ENCODE peak calls at places on chromosomes 12 and 14, in six cellular contexts. E is A549, D is AG04450, H is lower lobe of right lung, A is vagina, W is tibial nerve. Z is an unnamed sample.

GRCh38 chr12:71942259-71942658 is 3.6 kb downstream of the TPH2 start:
- DNase-seq in E (no peak), D (no peak), H (no peak), A (no peak), W (no peak), Z (no peak)

GRCh38 chr12:49562831-49563230 is 5.1 kb downstream of the MCRS1 start:
- DNase-seq in E (no peak), D (no peak), H (no peak), A (no peak), W (no peak), Z (no peak)

GRCh38 chr14:68695326-68695768 is 97.5 kb downstream of the ZFP36L1 start:
- DNase-seq in E (peak; percentile 92), D (peak; percentile 98), H (no peak), A (peak; percentile 96), W (peak; percentile 48), Z (no peak)

GRCh38 chr12:128908254-128908653 is 55.0 kb downstream of the GLT1D1 start:
- DNase-seq in E (no peak), D (no peak), H (no peak), A (no peak), W (no peak), Z (no peak)

GRCh38 chr14:104303705-104304425 is 165.5 kb downstream of the KIF26A start:
- DNase-seq in E (no peak), D (no peak), H (peak; percentile 34), A (no peak), W (no peak), Z (no peak)

GRCh38 chr12:27382126-27382795 is 49.6 kb downstream of the BMAL2 start:
- DNase-seq in E (no peak), D (no peak), H (no peak), A (no peak), W (no peak), Z (no peak)

GRCh38 chr14:106417224-106418049 is 891.1 kb downstream of the TMEM121 start:
- DNase-seq in E (peak; percentile 78), D (no peak), H (peak; percentile 83), A (no peak), W (peak; percentile 11), Z (no peak)

GRCh38 chr14:82710257-82710841 is 1176.7 kb upstream of the SEL1L start:
- DNase-seq in E (peak; percentile 58), D (peak; percentile 11), H (peak; percentile 50), A (no peak), W (peak; percentile 27), Z (peak; percentile 74)

GRCh38 chr12:42130670-42131402 is 13.8 kb downstream of the GXYLT1 start:
- DNase-seq in E (no peak), D (no peak), H (no peak), A (no peak), W (no peak), Z (no peak)

GRCh38 chr12:6376079-6376941 is 947 bp upstream of the SCNN1A start:
- DNase-seq in E (peak; percentile 78), D (no peak), H (peak; percentile 90), A (peak; percentile 89), W (no peak), Z (no peak)

GRCh38 chr12:27351476-27351875 is 18.8 kb downstream of the BMAL2 start:
- DNase-seq in E (no peak), D (no peak), H (no peak), A (no peak), W (no peak), Z (no peak)

GRCh38 chr12:25825494-25825893 is 133.0 kb upstream of the RASSF8 start:
- DNase-seq in E (no peak), D (no peak), H (no peak), A (no peak), W (peak; percentile 17), Z (no peak)
- TF ChIP-seq CTCF in E (no peak), D (peak; percentile 4), H (no peak), A (no peak), W (no peak), Z (no peak)

DNA sequence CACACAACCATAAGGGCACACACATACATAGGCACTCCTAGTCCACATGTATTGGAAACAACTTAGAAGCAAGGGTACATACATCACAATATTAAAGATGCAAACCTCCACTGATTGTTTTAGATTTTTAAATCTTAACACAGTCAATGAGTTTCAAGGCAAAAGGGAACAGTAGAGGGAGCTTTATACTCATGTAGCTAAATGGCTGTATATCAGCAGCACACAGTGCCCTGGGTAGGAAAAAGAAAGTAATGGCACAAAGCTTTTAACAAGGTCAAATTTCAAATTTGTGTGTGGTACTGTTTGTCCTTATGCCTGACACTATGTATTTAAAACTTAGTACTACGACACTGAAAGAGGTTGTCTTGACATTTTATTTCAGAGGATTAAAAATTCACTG is 262.0 kb downstream of the MED13L start:
- DNase-seq in E (peak; percentile 52), D (no peak), H (no peak), A (no peak), W (no peak), Z (no peak)
- TF ChIP-seq CTCF in E (peak; percentile 79), D (peak; percentile 76), H (peak; percentile 51), A (peak; percentile 34), W (peak; percentile 46), Z (peak; percentile 64)

GRCh38 chr12:116276433-116277216 is 868 bp downstream of the MED13L start:
- DNase-seq in E (peak; percentile 72), D (no peak), H (peak; percentile 86), A (no peak), W (peak; percentile 72), Z (peak; percentile 81)
- TF ChIP-seq CTCF in E (no peak), D (peak; percentile 29), H (no peak), A (no peak), W (no peak), Z (no peak)

GRCh38 chr14:103281496-103282231 is 52.4 kb upstream of the EIF5 start:
- DNase-seq in E (peak; percentile 70), D (no peak), H (no peak), A (peak; percentile 89), W (no peak), Z (no peak)
- TF ChIP-seq CTCF in E (peak; percentile 25), D (peak; percentile 66), H (peak; percentile 24), A (peak; percentile 24), W (no peak), Z (peak; percentile 64)

GRCh38 chr12:119829439-119829838 is 47.7 kb downstream of the CIT start:
- DNase-seq in E (no peak), D (no peak), H (no peak), A (no peak), W (no peak), Z (no peak)
- TF ChIP-seq CTCF in E (no peak), D (no peak), H (no peak), A (no peak), W (no peak), Z (no peak)